ENCODE peak calls at places on chromosomes 4 and X, in four cellular contexts. One of them, this sample, is unnamed.

GRCh38 chrX:155026727-155027508 is at the start of gene FUNDC2:
- DNase-seq in ELF-1: peak
- DNase-seq in NCI-H1436: peak
- DNase-seq in fibroblast of the conjunctiva: peak
- DNase-seq in this sample: peak

GRCh38 chrX:40806511-40807220 is 71.3 kb upstream of the MED14 start:
- DNase-seq in ELF-1: no peak
- DNase-seq in NCI-H1436: no peak
- DNase-seq in fibroblast of the conjunctiva: no peak
- DNase-seq in this sample: no peak

GRCh38 chr4:152421576-152421975 is 114.3 kb downstream of the FBXW7 start:
- DNase-seq in ELF-1: no peak
- DNase-seq in NCI-H1436: no peak
- DNase-seq in fibroblast of the conjunctiva: no peak
- DNase-seq in this sample: no peak

GRCh38 chrX:148938348-148938747 is 437.9 kb downstream of the AFF2 start:
- DNase-seq in ELF-1: no peak
- DNase-seq in NCI-H1436: no peak
- DNase-seq in fibroblast of the conjunctiva: no peak
- DNase-seq in this sample: no peak

GRCh38 chr4:89708903-89709361 is 128.0 kb downstream of the SNCA start:
- DNase-seq in ELF-1: peak
- DNase-seq in NCI-H1436: no peak
- DNase-seq in fibroblast of the conjunctiva: no peak
- DNase-seq in this sample: peak

GRCh38 chr4:130985371-130985770 is 1889.4 kb downstream of the C4orf33 start:
- DNase-seq in ELF-1: no peak
- DNase-seq in NCI-H1436: no peak
- DNase-seq in fibroblast of the conjunctiva: no peak
- DNase-seq in this sample: no peak

GRCh38 chr4:180960758-180961401 is 1282.3 kb upstream of the TENM3 start:
- DNase-seq in ELF-1: no peak
- DNase-seq in NCI-H1436: no peak
- DNase-seq in fibroblast of the conjunctiva: no peak
- DNase-seq in this sample: peak

GRCh38 chrX:132561483-132561882 is 72.6 kb upstream of the MBNL3 start:
- DNase-seq in ELF-1: no peak
- DNase-seq in NCI-H1436: no peak
- DNase-seq in fibroblast of the conjunctiva: no peak
- DNase-seq in this sample: no peak

GRCh38 chr4:39349326-39349725 is 16.8 kb downstream of the RFC1 start:
- DNase-seq in ELF-1: no peak
- DNase-seq in NCI-H1436: no peak
- DNase-seq in fibroblast of the conjunctiva: no peak
- DNase-seq in this sample: no peak

GRCh38 chr4:52939739-52940138 is 77.6 kb downstream of the RASL11B start:
- DNase-seq in ELF-1: no peak
- DNase-seq in NCI-H1436: no peak
- DNase-seq in fibroblast of the conjunctiva: no peak
- DNase-seq in this sample: no peak

GRCh38 chrX:21638311-21638710 is 19.8 kb downstream of the KLHL34 start:
- DNase-seq in ELF-1: no peak
- DNase-seq in NCI-H1436: no peak
- DNase-seq in fibroblast of the conjunctiva: no peak
- DNase-seq in this sample: no peak

This sample was measured in left kidney.